ENCODE peak calls at places on chromosomes 3 and 15, in ten cellular contexts. L is B cell, F is dorsolateral prefrontal cortex, U is tibial artery, J is NB4, N is neural crest cell, D is ovary, Q is Peyer's patch, V is uterus, P is astrocyte of the spinal cord. O is an unnamed sample.

GRCh38 chr3:71512000-71512399 is 71.5 kb downstream of the FOXP1 start:
- DNase-seq in V (no peak), L (peak; percentile 62), N (no peak), D (no peak), U (no peak), P (no peak), Q (peak; percentile 60), F (no peak), J (peak; percentile 53), O (no peak)

GRCh38 chr15:29132786-29133185 is 136.8 kb downstream of the NSMCE3 start:
- DNase-seq in P (no peak), L (no peak), Q (peak; percentile 30), U (peak; percentile 42), V (no peak), N (no peak), F (peak; percentile 23), D (no peak), J (no peak), O (no peak)

GRCh38 chr3:113536627-113537101 is 4.3 kb downstream of the SIDT1 start:
- DNase-seq in N (no peak), U (no peak), V (no peak), L (no peak), J (no peak), F (no peak), P (no peak), D (no peak), Q (no peak), O (no peak)

GRCh38 chr3:16300881-16301359 is 35.9 kb downstream of the OXNAD1 start:
- DNase-seq in Q (peak; percentile 79), J (no peak), L (no peak), F (no peak), V (no peak), D (no peak), P (no peak), U (no peak), N (no peak), O (no peak)

GRCh38 chr3:37492977-37493471 is 318.6 kb upstream of the LRRFIP2 start:
- DNase-seq in D (no peak), U (no peak), J (peak; percentile 91), F (no peak), V (peak; percentile 25), P (peak; percentile 2), L (no peak), Q (no peak), N (no peak), O (no peak)

GRCh38 chr3:68987322-68987721 is 26.2 kb downstream of the EOGT start:
- DNase-seq in Q (no peak), D (no peak), J (no peak), F (no peak), V (no peak), L (no peak), U (no peak), P (no peak), N (no peak), O (no peak)

GRCh38 chr15:25535866-25536265 is 97.0 kb upstream of the UBE3A start:
- DNase-seq in P (no peak), L (no peak), U (no peak), V (no peak), Q (no peak), N (no peak), J (peak; percentile 2), D (no peak), F (no peak), O (no peak)

GRCh38 chr15:44541282-44541958 is 4.5 kb downstream of the EIF3J start:
- DNase-seq in Q (no peak), J (no peak), P (peak; percentile 84), L (no peak), U (no peak), V (no peak), N (no peak), D (no peak), F (no peak), O (no peak)

GRCh38 chr3:120791958-120792357 is 49.4 kb downstream of the GTF2E1 start:
- DNase-seq in D (no peak), J (no peak), F (no peak), L (no peak), N (no peak), U (no peak), V (no peak), P (peak; percentile 26), Q (no peak), O (no peak)

GRCh38 chr3:186283651-186284445 is 78.2 kb downstream of the DGKG start:
- DNase-seq in V (no peak), D (no peak), P (peak; percentile 71), J (no peak), U (no peak), L (no peak), N (no peak), F (no peak), Q (no peak), O (no peak)

GRCh38 chr3:112894258-112894657 is 47.6 kb upstream of the CD200R1L start:
- DNase-seq in V (no peak), N (no peak), J (peak; percentile 5), Q (no peak), P (peak; percentile 43), F (no peak), L (no peak), D (no peak), U (no peak), O (no peak)

GRCh38 chr3:155302476-155302875 is 9.0 kb upstream of the STRIT1 start:
- DNase-seq in F (no peak), N (no peak), D (no peak), L (no peak), J (no peak), Q (no peak), P (peak; percentile 69), V (no peak), U (no peak), O (no peak)

GRCh38 chr15:23422946-23423708 is 23.9 kb downstream of the GOLGA6L2 start:
- DNase-seq in F (no peak), N (no peak), U (peak; percentile 63), P (no peak), D (no peak), V (no peak), J (peak; percentile 37), L (no peak), Q (peak; percentile 15), O (no peak)

GRCh38 chr3:46628980-46629379 is 16.7 kb downstream of the FAM240A start:
- DNase-seq in V (no peak), D (peak; percentile 25), L (no peak), P (no peak), N (no peak), Q (no peak), U (no peak), J (peak; percentile 34), F (peak; percentile 59), O (peak; percentile 53)

GRCh38 chr3:167976880-167977498 is 118.7 kb downstream of the GOLIM4 start:
- DNase-seq in U (no peak), D (no peak), V (no peak), Q (no peak), F (no peak), L (no peak), P (peak; percentile 3), N (no peak), J (no peak), O (no peak)

GRCh38 chr3:170488802-170489201 is 70.1 kb downstream of the CLDN11 start:
- DNase-seq in D (no peak), Q (no peak), P (peak; percentile 62), U (no peak), F (no peak), V (no peak), L (no peak), J (no peak), N (no peak), O (no peak)

GRCh38 chr15:74272812-74273211 is 36.7 kb downstream of the CCDC33 start:
- DNase-seq in N (no peak), F (no peak), V (no peak), P (no peak), J (no peak), L (no peak), U (no peak), D (no peak), Q (no peak), O (no peak)

GRCh38 chr3:49470714-49471420 is 800 bp downstream of the DAG1 start:
- DNase-seq in Q (no peak), L (no peak), F (no peak), J (peak; percentile 25), D (no peak), N (no peak), U (no peak), P (no peak), V (peak; percentile 32), O (no peak)
- TF ChIP-seq CTCF in Q (no peak), L (no peak), F (no peak), J (no peak), D (no peak), N (peak; percentile 16), U (no peak), P (no peak), V (no peak), O (no peak)

DNA sequence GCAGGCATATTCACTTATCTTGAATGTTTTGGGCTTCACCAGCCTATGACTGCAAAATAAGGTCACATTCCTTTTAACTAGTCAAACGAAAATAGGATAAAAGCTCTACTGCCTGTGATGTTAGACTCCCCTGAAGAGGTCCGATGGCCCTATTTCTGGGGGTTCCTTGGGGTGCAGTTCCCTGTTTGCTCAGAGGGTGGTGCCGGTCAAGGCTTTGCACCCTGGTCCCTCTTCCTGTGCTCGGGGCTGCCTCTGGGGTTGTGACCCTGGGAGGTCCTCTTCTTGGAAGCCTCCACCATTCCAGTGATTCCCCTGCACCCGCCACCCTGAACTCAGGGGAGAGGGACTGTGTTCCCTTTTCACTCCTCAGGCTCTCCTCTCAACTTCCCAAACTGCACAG is 86.7 kb upstream of the ANKRD34C start:
- DNase-seq in L (peak; percentile 32), P (no peak), Q (peak; percentile 14), F (no peak), U (no peak), N (no peak), D (no peak), J (no peak), V (no peak), O (no peak)
- TF ChIP-seq CTCF in L (no peak), P (no peak), Q (no peak), F (no peak), U (no peak), N (no peak), D (no peak), J (peak; percentile 32), V (no peak), O (no peak)

GRCh38 chr3:110123929-110124328 is 786.6 kb upstream of the DPPA4 start:
- DNase-seq in Q (no peak), F (no peak), U (no peak), P (no peak), N (no peak), L (no peak), V (no peak), J (no peak), D (no peak), O (no peak)
- TF ChIP-seq CTCF in Q (no peak), F (no peak), U (no peak), P (no peak), N (no peak), L (no peak), V (no peak), J (no peak), D (no peak), O (no peak)

DNA sequence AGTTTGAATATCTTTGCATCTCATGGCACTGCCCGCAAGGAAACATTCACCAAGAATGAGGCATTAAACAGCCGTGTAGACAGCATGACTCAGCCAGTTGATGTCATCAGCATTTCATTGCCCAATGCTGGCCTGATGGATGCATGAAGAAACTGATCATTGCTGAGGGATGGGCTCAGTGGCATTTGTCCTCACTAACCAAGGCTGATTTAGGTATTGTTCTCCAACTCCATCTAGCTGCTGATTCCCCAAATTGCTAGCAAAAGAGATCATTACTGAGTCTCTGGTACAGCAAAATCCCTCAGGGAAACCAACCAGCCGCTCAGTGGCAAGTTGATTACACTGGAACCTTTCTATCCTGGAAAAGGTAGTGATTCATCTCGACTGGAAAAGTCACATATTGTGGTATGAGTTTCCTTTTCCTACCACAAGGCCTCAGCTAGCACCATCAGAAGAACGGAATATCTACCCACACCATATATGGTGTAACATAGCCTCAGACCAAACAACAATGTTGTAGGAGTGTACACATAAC is 186.5 kb upstream of the GAP43 start:
- DNase-seq in U (no peak), V (no peak), N (no peak), F (no peak), P (peak; percentile 93), L (no peak), D (no peak), J (peak; percentile 48), Q (no peak), O (no peak)
- TF ChIP-seq CTCF in U (no peak), V (no peak), N (no peak), F (no peak), P (peak; percentile 54), L (no peak), D (no peak), J (peak; percentile 2), Q (no peak), O (peak; percentile 32)

O was measured in osteocyte.